ENCODE peak calls at places on chromosomes 2 and 18, in four cellular contexts. B is HepG2, L is K562, T is Panc1. Z is an unnamed sample.

GRCh38 chr2:220687231-220687843 is 884.8 kb downstream of the EPHA4 start:
- DNase-seq in B (peak), L (peak), T (peak), Z (peak)

GRCh38 chr2:109405833-109406232 is 207.9 kb downstream of the SEPTIN10 start:
- DNase-seq in B (no peak), L (no peak), T (no peak), Z (no peak)

GRCh38 chr18:79515944-79516351 is 120.2 kb downstream of the NFATC1 start:
- DNase-seq in B (peak), L (peak), T (no peak), Z (no peak)

GRCh38 chr2:109454764-109455394 is 158.9 kb downstream of the SEPTIN10 start:
- DNase-seq in B (no peak), L (no peak), T (no peak), Z (no peak)

GRCh38 chr2:134181219-134181618 is 72.7 kb upstream of the MGAT5 start:
- DNase-seq in B (no peak), L (no peak), T (no peak), Z (no peak)

GRCh38 chr2:20667151-20667530 is 197 bp downstream of the GDF7 start:
- DNase-seq in B (no peak), L (no peak), T (no peak), Z (no peak)

GRCh38 chr2:111185496-111186022 is 64.8 kb downstream of the BCL2L11 start:
- DNase-seq in B (no peak), L (no peak), T (no peak), Z (no peak)

GRCh38 chr18:9722691-9723090 is 14.6 kb downstream of the RAB31 start:
- DNase-seq in B (peak), L (no peak), T (no peak), Z (no peak)

GRCh38 chr2:213188971-213189899 is 37.8 kb upstream of the IKZF2 start:
- DNase-seq in B (peak), L (no peak), T (no peak), Z (no peak)

GRCh38 chr2:122236152-122236892 is 480.9 kb downstream of the TSN start:
- DNase-seq in B (no peak), L (no peak), T (peak), Z (no peak)

GRCh38 chr2:188725981-188726380 is 248.2 kb upstream of the COL3A1 start:
- DNase-seq in B (no peak), L (no peak), T (no peak), Z (no peak)

GRCh38 chr18:76446746-76447267 is 48.2 kb downstream of the ZNF516 start:
- DNase-seq in B (no peak), L (no peak), T (no peak), Z (no peak)

GRCh38 chr18:76446321-76446720 is 48.7 kb downstream of the ZNF516 start:
- DNase-seq in B (no peak), L (no peak), T (no peak), Z (no peak)

GRCh38 chr18:76445741-76446232 is 49.3 kb downstream of the ZNF516 start:
- DNase-seq in B (no peak), L (no peak), T (no peak), Z (no peak)

GRCh38 chr18:76448262-76449109 is 46.6 kb downstream of the ZNF516 start:
- DNase-seq in B (no peak), L (no peak), T (no peak), Z (no peak)

GRCh38 chr18:76447268-76447890 is 47.7 kb downstream of the ZNF516 start:
- DNase-seq in B (no peak), L (no peak), T (no peak), Z (no peak)
- TF ChIP-seq TCF7L2 in B (no peak), L (no peak), T (no peak), Z (no peak)

GRCh38 chr2:10236571-10237391 is 65.9 kb upstream of the HPCAL1 start:
- DNase-seq in B (no peak), L (no peak), T (no peak), Z (no peak)

GRCh38 chr2:10238396-10238795 is 64.3 kb upstream of the HPCAL1 start:
- DNase-seq in B (no peak), L (no peak), T (no peak), Z (no peak)

GRCh38 chr2:10238991-10239485 is 63.7 kb upstream of the HPCAL1 start:
- DNase-seq in B (no peak), L (no peak), T (no peak), Z (no peak)

GRCh38 chr2:10235909-10236550 is 66.7 kb upstream of the HPCAL1 start:
- DNase-seq in B (no peak), L (no peak), T (no peak), Z (no peak)

GRCh38 chr2:10237392-10238321 is 65.0 kb upstream of the HPCAL1 start:
- DNase-seq in B (no peak), L (no peak), T (no peak), Z (no peak)
- TF ChIP-seq TCF7L2 in B (no peak), L (no peak), T (no peak), Z (no peak)

DNA sequence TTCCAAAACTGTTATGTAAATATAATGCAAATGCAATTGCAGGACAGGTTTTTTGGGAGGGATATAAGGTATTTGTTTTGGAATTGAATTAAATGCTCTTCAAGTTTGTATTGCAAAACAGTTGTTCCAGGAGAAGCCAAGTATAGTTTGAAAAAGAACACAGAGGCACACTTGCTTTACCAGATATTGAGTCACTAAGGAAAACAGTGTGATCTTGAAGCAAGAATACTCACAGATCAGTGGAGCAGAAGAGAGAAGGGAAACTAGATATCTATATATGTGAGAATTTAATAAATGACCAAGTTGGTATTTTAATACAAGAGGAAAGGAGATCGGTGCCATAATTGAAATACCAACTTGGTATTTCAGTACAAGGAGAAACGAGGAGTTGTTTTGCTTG is 178.9 kb downstream of the CAPN13 start:
- DNase-seq in B (no peak), L (no peak), T (no peak), Z (no peak)
- TF ChIP-seq TCF7L2 in B (no peak), L (no peak), T (no peak), Z (no peak)

GRCh38 chr18:48782381-48782841 is 168.4 kb downstream of the SMAD7 start:
- DNase-seq in B (no peak), L (no peak), T (no peak), Z (no peak)
- TF ChIP-seq TCF7L2 in B (no peak), L (no peak), T (no peak), Z (no peak)

DNA sequence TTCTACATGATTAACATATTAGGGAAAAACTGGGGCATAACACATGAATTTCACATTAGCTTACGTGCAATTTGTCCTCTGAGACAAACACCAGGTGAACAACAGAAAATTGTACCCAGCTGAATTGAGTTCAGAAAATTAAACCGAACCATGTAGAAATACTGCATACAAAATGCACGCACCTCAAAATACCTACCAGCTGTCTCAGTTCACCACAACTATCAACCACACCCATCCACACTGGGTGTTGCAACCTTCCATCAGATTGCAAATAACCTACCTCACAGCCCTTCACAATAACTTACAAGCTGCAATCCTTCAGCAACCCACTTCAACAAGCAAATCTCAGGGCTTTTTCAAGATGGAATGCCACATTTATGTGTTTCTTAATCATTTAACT is 55.9 kb downstream of the UNC50 start:
- DNase-seq in B (no peak), L (no peak), T (no peak), Z (peak)
- TF ChIP-seq TCF7L2 in B (no peak), L (no peak), T (no peak), Z (no peak)

Z was measured in HCT116.